ENCODE peak calls at places on chromosomes 3 and 15, in five cellular contexts. Y is cardiac muscle cell, V is fibroblast of lung, O is colonic mucosa, G is left lung. K is an unnamed sample. For H3K27me3, the result is how much of the 10 kb centered on the place peaks cover.

GRCh38 chr3:12455740-12456139 is 28.5 kb upstream of the TSEN2 start:
- DNase-seq in V (no peak), Y (no peak), O (no peak), G (no peak), K (no peak)

GRCh38 chr3:20478407-20478806 is 292.4 kb upstream of the SGO1 start:
- DNase-seq in V (no peak), Y (no peak), G (no peak), O (no peak), K (no peak)

GRCh38 chr15:49045691-49046112 is 544 bp downstream of the SECISBP2L start:
- DNase-seq in O (peak), V (peak), G (no peak), Y (peak), K (no peak)

GRCh38 chr15:41796457-41796856 is 22.2 kb downstream of the MAPKBP1 start:
- DNase-seq in O (no peak), V (peak), G (no peak), Y (no peak), K (no peak)

GRCh38 chr3:184339016-184339415 is 1.6 kb downstream of the FAM131A start:
- DNase-seq in Y (no peak), G (no peak), V (no peak), O (no peak), K (no peak)

GRCh38 chr3:4297486-4297885 is 5.7 kb upstream of the SETMAR start:
- DNase-seq in O (no peak), V (no peak), Y (no peak), G (no peak), K (no peak)

GRCh38 chr3:122055215-122055614 is at the start of gene CD86:
- DNase-seq in O (no peak), G (no peak), V (no peak), Y (no peak), K (no peak)

GRCh38 chr3:120048355-120048754 is 45.9 kb downstream of the GSK3B start:
- DNase-seq in G (no peak), V (no peak), O (no peak), Y (no peak), K (no peak)

GRCh38 chr3:23198801-23199200 is 4.3 kb upstream of the UBE2E2 start:
- DNase-seq in Y (no peak), V (peak), G (no peak), O (no peak), K (no peak)

GRCh38 chr15:59491062-59491461 is 53.1 kb downstream of the FAM81A start:
- DNase-seq in Y (peak), O (no peak), V (no peak), G (no peak), K (no peak)

GRCh38 chr3:139528924-139529323 is 10.6 kb downstream of the RBP1 start:
- DNase-seq in O (no peak), V (no peak), G (no peak), Y (no peak), K (no peak)

GRCh38 chr15:101026686-101027272 is 107.6 kb downstream of the LRRK1 start:
- DNase-seq in V (no peak), O (peak), G (no peak), Y (no peak), K (no peak)

GRCh38 chr3:190159902-190160435 is 39.3 kb upstream of the P3H2 start:
- DNase-seq in Y (no peak), O (no peak), V (no peak), G (no peak), K (no peak)

GRCh38 chr3:168102735-168103410 is 7.1 kb upstream of the GOLIM4 start:
- DNase-seq in G (no peak), Y (no peak), O (no peak), V (no peak), K (no peak)

GRCh38 chr3:161854232-161854771 is 357.7 kb downstream of the OTOL1 start:
- DNase-seq in O (peak), V (peak), G (no peak), Y (peak), K (no peak)

GRCh38 chr3:165607221-165607620 is 230.0 kb downstream of the BCHE start:
- DNase-seq in V (no peak), G (no peak), O (no peak), Y (no peak), K (no peak)

GRCh38 chr3:106765342-106765741 is 611.9 kb upstream of the CCDC54 start:
- DNase-seq in O (no peak), Y (no peak), V (peak), G (no peak), K (no peak)
- H3K27ac ChIP-seq in O (no peak), Y (no peak), V (no peak), G (no peak), K (no peak)

DNA sequence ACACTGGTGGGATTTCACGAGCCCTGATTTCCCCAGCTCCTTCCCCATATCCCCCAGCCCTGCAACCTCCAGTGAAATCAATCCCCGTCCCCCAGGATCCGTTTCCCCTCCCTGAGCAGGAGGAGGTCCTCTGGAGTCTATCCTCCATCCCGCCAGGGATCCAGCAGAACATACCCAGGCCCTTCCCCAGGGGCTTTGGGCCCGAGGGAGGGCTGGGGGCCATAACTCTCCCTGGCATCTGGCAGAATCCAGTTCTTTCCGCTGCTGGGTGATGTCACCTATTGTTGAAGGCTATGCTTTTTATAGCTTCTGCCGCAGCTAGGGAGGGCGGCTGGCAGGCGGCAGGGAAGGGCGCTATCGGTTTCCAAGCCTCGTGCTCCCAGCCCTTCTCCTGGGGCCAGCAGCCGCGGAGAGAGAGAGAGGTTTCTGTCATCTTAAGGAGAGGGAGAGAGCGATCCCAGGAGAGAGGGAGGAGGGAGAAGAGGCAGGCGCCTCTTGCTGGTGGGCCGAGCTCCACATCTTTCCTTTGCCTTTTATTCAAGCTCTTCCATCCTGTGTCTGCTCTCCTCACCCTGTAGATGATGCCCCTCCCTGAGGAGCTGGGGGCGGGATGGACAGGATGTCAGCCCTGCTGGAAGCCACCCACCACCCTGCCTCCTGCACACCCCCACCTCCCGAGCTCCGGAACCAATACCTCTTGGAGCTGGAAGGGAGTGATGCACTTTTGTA is 120.1 kb downstream of the ANP32A start:
- DNase-seq in O (peak), V (peak), G (no peak), Y (peak), K (no peak)
- TF ChIP-seq CTCF in O (no peak), V (no peak), G (no peak), Y (no peak), K (no peak)

DNA sequence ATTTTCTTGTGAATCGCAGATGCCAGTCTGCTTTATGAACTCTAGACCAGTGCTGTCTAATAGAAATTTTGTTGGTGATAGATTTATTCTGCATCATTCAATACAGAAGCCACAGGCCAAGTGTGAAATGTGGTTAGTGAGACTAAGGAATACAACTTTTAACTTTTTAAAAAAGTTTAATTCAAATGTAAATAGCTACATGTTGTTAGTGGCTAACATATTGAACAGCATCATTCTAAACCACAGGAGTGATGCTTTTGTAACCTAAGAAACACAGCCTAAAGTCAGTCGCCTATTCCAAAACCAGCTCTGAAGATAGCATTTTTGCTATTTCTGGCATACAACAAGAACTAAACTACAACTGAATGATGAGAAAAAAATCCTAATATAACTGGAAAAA is 164.8 kb upstream of the CBLB start:
- DNase-seq in O (no peak), G (no peak), V (no peak), Y (no peak), K (no peak)
- H3K27me3 ChIP-seq in O (under half), G (under half), V (under half), Y (under half), K (under half)

DNA sequence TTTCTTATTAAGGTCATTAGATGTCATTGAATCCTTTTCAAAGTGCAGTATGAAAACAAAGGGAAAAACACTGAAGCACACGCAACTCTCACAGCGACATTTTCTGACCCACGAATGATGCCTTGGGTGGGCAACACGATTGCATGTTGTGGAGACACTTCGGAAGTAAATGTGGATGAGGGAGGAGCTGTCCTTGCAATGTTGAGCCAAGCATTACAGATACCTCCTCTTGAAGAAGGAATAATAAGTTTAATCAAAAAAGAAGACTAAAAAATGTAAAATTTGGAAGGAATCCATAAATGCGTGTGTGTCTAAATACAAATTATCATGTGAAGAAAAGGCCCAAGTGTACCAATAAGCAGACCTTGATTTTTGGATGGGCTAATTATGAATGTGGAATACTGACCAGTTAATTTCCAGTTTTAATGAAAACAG is 16.9 kb downstream of the THBS1 start:
- DNase-seq in Y (no peak), G (no peak), O (no peak), V (peak), K (no peak)
- H3K27ac ChIP-seq in Y (peak), G (no peak), O (peak), V (no peak), K (no peak)